ENCODE peak calls at places on chromosome 4, in five cellular contexts. One of them, this sample, is unnamed.

GRCh38 chr4:94758141-94758699 is 465 bp downstream of the BMPR1B start:
- DNase-seq in ovary: peak
- DNase-seq in esophagus squamous epithelium: no peak
- DNase-seq in lower leg skin: no peak
- DNase-seq in breast epithelium: no peak
- DNase-seq in this sample: no peak

GRCh38 chr4:108213308-108213707 is 44.6 kb upstream of the LEF1 start:
- DNase-seq in ovary: no peak
- DNase-seq in esophagus squamous epithelium: no peak
- DNase-seq in lower leg skin: no peak
- DNase-seq in breast epithelium: no peak
- DNase-seq in this sample: no peak

GRCh38 chr4:147581601-147582350 is 35.4 kb upstream of the TMEM184C start:
- DNase-seq in ovary: no peak
- DNase-seq in esophagus squamous epithelium: no peak
- DNase-seq in lower leg skin: no peak
- DNase-seq in breast epithelium: no peak
- DNase-seq in this sample: no peak

GRCh38 chr4:36042122-36042970 is 202.0 kb downstream of the ARAP2 start:
- DNase-seq in ovary: no peak
- DNase-seq in esophagus squamous epithelium: no peak
- DNase-seq in lower leg skin: no peak
- DNase-seq in breast epithelium: no peak
- DNase-seq in this sample: no peak

GRCh38 chr4:135418353-135418752 is 1216.8 kb upstream of the PABPC4L start:
- DNase-seq in ovary: no peak
- DNase-seq in esophagus squamous epithelium: no peak
- DNase-seq in lower leg skin: no peak
- DNase-seq in breast epithelium: no peak
- DNase-seq in this sample: peak

GRCh38 chr4:93730760-93731159 is 97.8 kb upstream of the ATOH1 start:
- DNase-seq in ovary: no peak
- DNase-seq in esophagus squamous epithelium: no peak
- DNase-seq in lower leg skin: peak
- DNase-seq in breast epithelium: peak
- DNase-seq in this sample: no peak

GRCh38 chr4:170672571-170672970 is 582.8 kb upstream of the AADAT start:
- DNase-seq in ovary: no peak
- DNase-seq in esophagus squamous epithelium: no peak
- DNase-seq in lower leg skin: no peak
- DNase-seq in breast epithelium: no peak
- DNase-seq in this sample: peak

GRCh38 chr4:575281-576141 is 584 bp downstream of the TMEM271 start:
- DNase-seq in ovary: peak
- DNase-seq in esophagus squamous epithelium: no peak
- DNase-seq in lower leg skin: no peak
- DNase-seq in breast epithelium: no peak
- DNase-seq in this sample: no peak

GRCh38 chr4:152680988-152681731 is 1.4 kb upstream of the TMEM154 start:
- DNase-seq in ovary: no peak
- DNase-seq in esophagus squamous epithelium: no peak
- DNase-seq in lower leg skin: no peak
- DNase-seq in breast epithelium: no peak
- DNase-seq in this sample: no peak

GRCh38 chr4:82948647-82949204 is 48.2 kb downstream of the THAP9 start:
- DNase-seq in ovary: no peak
- DNase-seq in esophagus squamous epithelium: no peak
- DNase-seq in lower leg skin: no peak
- DNase-seq in breast epithelium: no peak
- DNase-seq in this sample: no peak

GRCh38 chr4:45215976-45216542 is 489.7 kb upstream of the GNPDA2 start:
- DNase-seq in ovary: no peak
- DNase-seq in esophagus squamous epithelium: no peak
- DNase-seq in lower leg skin: no peak
- DNase-seq in breast epithelium: no peak
- DNase-seq in this sample: no peak

GRCh38 chr4:145825255-145825654 is 113.4 kb downstream of the ZNF827 start:
- DNase-seq in ovary: no peak
- DNase-seq in esophagus squamous epithelium: no peak
- DNase-seq in lower leg skin: no peak
- DNase-seq in breast epithelium: no peak
- DNase-seq in this sample: no peak

DNA sequence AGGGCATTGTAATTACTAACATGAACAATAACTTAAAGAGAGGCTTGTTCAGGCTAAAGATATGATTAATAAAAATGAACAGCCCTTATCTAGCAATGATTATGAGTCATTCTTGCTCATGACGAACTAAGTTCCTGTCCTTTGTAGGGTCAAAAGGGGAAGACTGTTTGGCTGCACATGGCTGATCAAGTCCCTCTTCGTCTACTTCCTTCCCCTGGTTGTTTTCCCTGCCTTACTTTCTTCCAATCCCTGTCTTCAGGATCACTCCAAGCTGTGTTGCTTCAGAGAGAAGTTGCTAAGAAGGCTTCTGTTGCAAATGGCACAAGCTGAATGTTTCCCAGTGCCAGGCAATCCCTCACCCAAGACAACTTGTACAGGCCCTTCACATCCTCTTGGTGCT is 115.0 kb upstream of the HS3ST1 start:
- DNase-seq in ovary: no peak
- DNase-seq in esophagus squamous epithelium: no peak
- DNase-seq in lower leg skin: peak
- DNase-seq in breast epithelium: no peak
- DNase-seq in this sample: no peak
- TF ChIP-seq POLR2A in ovary: no peak
- TF ChIP-seq POLR2A in esophagus squamous epithelium: no peak
- TF ChIP-seq POLR2A in lower leg skin: no peak
- TF ChIP-seq POLR2A in breast epithelium: no peak
- TF ChIP-seq POLR2A in this sample: no peak

GRCh38 chr4:92304073-92304472 is 307 bp downstream of the GRID2 start:
- DNase-seq in ovary: no peak
- DNase-seq in esophagus squamous epithelium: no peak
- DNase-seq in lower leg skin: no peak
- DNase-seq in breast epithelium: no peak
- DNase-seq in this sample: no peak
- TF ChIP-seq POLR2A in ovary: no peak
- TF ChIP-seq POLR2A in esophagus squamous epithelium: no peak
- TF ChIP-seq POLR2A in lower leg skin: no peak
- TF ChIP-seq POLR2A in breast epithelium: no peak
- TF ChIP-seq POLR2A in this sample: no peak

GRCh38 chr4:99563310-99564186 is at the start of gene TRMT10A:
- DNase-seq in ovary: peak
- DNase-seq in esophagus squamous epithelium: peak
- DNase-seq in lower leg skin: peak
- DNase-seq in breast epithelium: peak
- DNase-seq in this sample: peak
- TF ChIP-seq POLR2A in ovary: peak
- TF ChIP-seq POLR2A in esophagus squamous epithelium: no peak
- TF ChIP-seq POLR2A in lower leg skin: no peak
- TF ChIP-seq POLR2A in breast epithelium: peak
- TF ChIP-seq POLR2A in this sample: peak

DNA sequence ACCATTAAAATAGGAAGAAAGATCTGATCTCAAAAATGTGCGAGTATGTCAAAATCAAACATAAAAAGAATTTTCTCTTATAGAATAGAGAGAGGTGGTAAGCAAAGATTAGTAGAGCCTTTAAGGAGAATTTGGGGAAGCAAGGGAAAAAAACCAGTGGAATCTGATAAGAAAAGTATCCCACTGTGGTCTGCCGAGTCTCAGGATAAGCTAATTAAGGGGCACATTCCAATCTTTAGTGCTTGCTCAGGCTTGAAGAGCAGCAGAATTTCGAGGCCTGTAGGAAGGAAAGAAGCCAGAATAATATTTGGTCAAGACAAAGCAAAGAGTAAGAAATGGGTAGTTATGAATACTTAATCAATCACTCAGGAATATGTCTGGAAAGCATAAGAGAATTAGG is 13.0 kb downstream of the STATH start:
- DNase-seq in ovary: no peak
- DNase-seq in esophagus squamous epithelium: no peak
- DNase-seq in lower leg skin: no peak
- DNase-seq in breast epithelium: no peak
- DNase-seq in this sample: no peak
- TF ChIP-seq POLR2A in ovary: no peak
- TF ChIP-seq POLR2A in esophagus squamous epithelium: no peak
- TF ChIP-seq POLR2A in lower leg skin: no peak
- TF ChIP-seq POLR2A in breast epithelium: no peak
- TF ChIP-seq POLR2A in this sample: no peak

GRCh38 chr4:65028592-65028991 is 619.3 kb upstream of the TECRL start:
- DNase-seq in ovary: no peak
- DNase-seq in esophagus squamous epithelium: no peak
- DNase-seq in lower leg skin: no peak
- DNase-seq in breast epithelium: no peak
- DNase-seq in this sample: no peak

DNA sequence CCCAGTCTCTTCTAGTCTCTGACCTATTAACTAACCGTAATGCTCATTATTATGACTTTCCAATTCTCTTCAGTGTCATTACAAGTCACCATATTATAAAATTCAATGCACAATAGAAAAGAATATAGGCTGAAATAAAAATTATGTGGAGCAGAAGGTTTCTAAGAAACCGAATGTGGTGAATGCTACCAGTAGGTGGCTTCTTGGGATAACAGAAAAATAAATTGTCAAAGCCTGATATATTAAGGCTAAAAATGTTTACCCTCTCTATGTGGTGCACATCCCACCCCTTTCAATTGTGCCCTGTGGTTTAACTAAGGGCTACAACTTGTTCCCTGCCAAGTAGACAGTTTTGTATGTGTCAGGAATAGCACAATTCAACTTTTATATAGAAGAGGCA is 624.6 kb upstream of the TECRL start:
- DNase-seq in ovary: no peak
- DNase-seq in esophagus squamous epithelium: no peak
- DNase-seq in lower leg skin: no peak
- DNase-seq in breast epithelium: no peak
- DNase-seq in this sample: no peak
- TF ChIP-seq POLR2A in ovary: no peak
- TF ChIP-seq POLR2A in esophagus squamous epithelium: no peak
- TF ChIP-seq POLR2A in lower leg skin: no peak
- TF ChIP-seq POLR2A in breast epithelium: no peak
- TF ChIP-seq POLR2A in this sample: no peak

DNA sequence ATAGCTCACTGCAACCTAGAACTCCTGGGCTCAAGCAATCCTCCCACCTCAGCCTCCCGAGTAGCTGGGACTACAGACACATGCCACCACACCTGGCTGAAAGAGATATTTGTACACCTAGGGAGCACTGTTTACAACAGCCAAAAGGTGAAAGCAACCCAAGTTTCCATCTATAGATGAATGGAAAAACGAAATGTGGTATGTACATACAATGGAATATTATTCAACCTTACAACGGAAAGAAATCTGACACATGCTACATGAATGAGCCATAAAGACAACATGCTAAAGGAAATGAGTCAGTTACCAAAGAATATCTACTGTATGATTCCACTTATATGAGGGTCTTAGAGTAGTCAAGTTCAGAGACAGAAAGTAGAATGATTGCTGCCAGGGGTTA is 52.2 kb downstream of the ABCG2 start:
- DNase-seq in ovary: no peak
- DNase-seq in esophagus squamous epithelium: no peak
- DNase-seq in lower leg skin: no peak
- DNase-seq in breast epithelium: no peak
- DNase-seq in this sample: no peak
- TF ChIP-seq POLR2A in ovary: no peak
- TF ChIP-seq POLR2A in esophagus squamous epithelium: no peak
- TF ChIP-seq POLR2A in lower leg skin: no peak
- TF ChIP-seq POLR2A in breast epithelium: no peak
- TF ChIP-seq POLR2A in this sample: no peak

GRCh38 chr4:8596891-8597290 is 4.3 kb downstream of the CPZ start:
- DNase-seq in ovary: peak
- DNase-seq in esophagus squamous epithelium: no peak
- DNase-seq in lower leg skin: no peak
- DNase-seq in breast epithelium: no peak
- DNase-seq in this sample: no peak
- TF ChIP-seq POLR2A in ovary: no peak
- TF ChIP-seq POLR2A in esophagus squamous epithelium: no peak
- TF ChIP-seq POLR2A in lower leg skin: no peak
- TF ChIP-seq POLR2A in breast epithelium: no peak
- TF ChIP-seq POLR2A in this sample: no peak

GRCh38 chr4:104967034-104967401 is 179.7 kb upstream of the TET2 start:
- DNase-seq in ovary: no peak
- DNase-seq in esophagus squamous epithelium: no peak
- DNase-seq in lower leg skin: peak
- DNase-seq in breast epithelium: peak
- DNase-seq in this sample: no peak
- TF ChIP-seq POLR2A in ovary: no peak
- TF ChIP-seq POLR2A in esophagus squamous epithelium: no peak
- TF ChIP-seq POLR2A in lower leg skin: no peak
- TF ChIP-seq POLR2A in breast epithelium: no peak
- TF ChIP-seq POLR2A in this sample: no peak

DNA sequence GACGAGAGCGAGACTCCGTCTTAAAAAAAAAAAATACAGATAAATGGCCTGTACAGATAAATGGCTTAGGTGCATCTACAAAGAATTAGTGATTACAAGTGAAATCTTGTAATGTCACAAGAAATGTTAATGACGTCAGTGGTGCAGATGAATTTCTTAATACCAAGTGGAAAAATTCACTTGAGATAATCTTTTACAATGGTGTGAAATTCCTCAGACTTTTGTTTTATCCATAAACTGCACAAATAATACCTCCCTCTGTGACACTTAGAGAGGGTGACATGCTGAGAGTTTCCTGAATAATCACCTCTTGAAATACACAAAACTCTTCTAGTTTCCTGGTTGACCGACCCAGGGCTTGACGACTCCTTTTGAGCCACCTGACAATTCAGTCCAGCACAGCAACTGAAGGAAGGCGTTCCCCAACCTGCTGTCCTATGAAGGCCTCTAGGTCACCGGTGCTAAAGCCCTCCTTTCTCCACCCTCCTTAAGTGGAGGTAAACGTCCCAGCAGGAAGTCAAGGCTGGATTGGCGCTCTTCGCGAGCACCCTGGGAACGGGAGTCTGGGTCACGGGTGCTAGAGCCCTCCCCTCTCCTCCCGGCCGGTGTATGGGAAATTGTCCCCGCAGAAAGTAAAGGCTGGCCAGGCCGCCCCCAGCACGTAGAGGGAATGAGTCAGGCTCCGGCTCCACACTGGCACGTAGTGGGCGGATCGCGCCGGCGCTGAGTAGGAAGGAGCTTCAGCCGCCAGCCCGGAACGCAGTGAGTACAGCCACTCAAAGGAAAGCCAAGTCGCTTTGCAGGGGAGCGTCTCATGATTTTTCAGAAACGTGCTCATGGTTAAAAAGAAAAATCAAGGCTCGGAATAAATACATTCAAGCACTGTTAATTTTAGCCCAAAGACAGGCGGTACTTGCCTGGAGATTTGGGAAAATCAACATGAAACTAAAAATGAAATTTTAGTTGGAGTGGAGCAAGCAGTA is at the start of gene TMEM144:
- DNase-seq in ovary: peak
- DNase-seq in esophagus squamous epithelium: peak
- DNase-seq in lower leg skin: peak
- DNase-seq in breast epithelium: peak
- DNase-seq in this sample: peak
- TF ChIP-seq POLR2A in ovary: peak
- TF ChIP-seq POLR2A in esophagus squamous epithelium: no peak
- TF ChIP-seq POLR2A in lower leg skin: no peak
- TF ChIP-seq POLR2A in breast epithelium: peak
- TF ChIP-seq POLR2A in this sample: no peak

This sample was measured in H54.